ENCODE peak calls at places on chromosomes 13 and 19, in four cellular contexts. J, B, K and M are unnamed samples.

GRCh38 chr19:18832331-18833140 is 777 bp downstream of the UPF1 start:
- DNase-seq in J (peak), B (peak), K (no peak), M (peak)

GRCh38 chr13:22175815-22176214 is 504.9 kb downstream of the FGF9 start:
- DNase-seq in J (no peak), B (no peak), K (no peak), M (no peak)

GRCh38 chr13:41458939-41459753 is 1.8 kb downstream of the RGCC start:
- DNase-seq in J (no peak), B (no peak), K (peak), M (peak)

GRCh38 chr13:47665041-47665440 is 336.0 kb downstream of the SUCLA2 start:
- DNase-seq in J (no peak), B (no peak), K (no peak), M (no peak)

GRCh38 chr13:73880365-73880764 is 253.8 kb downstream of the KLF12 start:
- DNase-seq in J (no peak), B (no peak), K (no peak), M (no peak)

GRCh38 chr19:14432817-14433453 is at the start of gene PKN1:
- DNase-seq in J (peak), B (no peak), K (no peak), M (peak)

GRCh38 chr13:95323930-95324662 is 22.8 kb upstream of the ABCC4 start:
- DNase-seq in J (no peak), B (no peak), K (no peak), M (no peak)

GRCh38 chr19:18610245-18610555 is 2.5 kb upstream of the TMEM59L start:
- DNase-seq in J (no peak), B (no peak), K (no peak), M (no peak)

GRCh38 chr19:17775245-17775927 is 19.6 kb upstream of the B3GNT3 start:
- DNase-seq in J (no peak), B (peak), K (no peak), M (no peak)

GRCh38 chr13:40446365-40446764 is 220.1 kb downstream of the FOXO1 start:
- DNase-seq in J (no peak), B (no peak), K (no peak), M (no peak)

GRCh38 chr13:113777311-113778260 is 18.6 kb downstream of the TMEM255B start:
- DNase-seq in J (no peak), B (no peak), K (no peak), M (peak)

GRCh38 chr19:30780032-30780431 is 407.8 kb downstream of the ZNF536 start:
- DNase-seq in J (no peak), B (no peak), K (no peak), M (no peak)

GRCh38 chr13:23946067-23946466 is 48.8 kb upstream of the C1QTNF9B start:
- DNase-seq in J (no peak), B (no peak), K (no peak), M (no peak)

GRCh38 chr19:34448191-34448590 is 20.0 kb downstream of the UBA2 start:
- DNase-seq in J (no peak), B (no peak), K (no peak), M (no peak)

GRCh38 chr19:48795055-48795854 is 15.6 kb downstream of the BCAT2 start:
- DNase-seq in J (peak), B (peak), K (peak), M (peak)
- TF ChIP-seq POLR2A in J (no peak), B (no peak), K (peak), M (no peak)

GRCh38 chr19:1181606-1182005 is 7.5 kb upstream of the SBNO2 start:
- DNase-seq in J (no peak), B (no peak), K (peak), M (no peak)
- H3K27ac ChIP-seq in J (no peak), B (no peak), K (peak), M (peak)

GRCh38 chr19:1173160-1173844 is 766 bp downstream of the SBNO2 start:
- DNase-seq in J (peak), B (peak), K (no peak), M (peak)

GRCh38 chr19:1182068-1182467 is 8.0 kb upstream of the SBNO2 start:
- DNase-seq in J (no peak), B (no peak), K (no peak), M (no peak)

GRCh38 chr19:1175020-1175419 is 952 bp upstream of the SBNO2 start:
- DNase-seq in J (no peak), B (peak), K (no peak), M (no peak)

GRCh38 chr19:1173845-1174809 is at the start of gene SBNO2:
- DNase-seq in J (peak), B (peak), K (peak), M (peak)

DNA sequence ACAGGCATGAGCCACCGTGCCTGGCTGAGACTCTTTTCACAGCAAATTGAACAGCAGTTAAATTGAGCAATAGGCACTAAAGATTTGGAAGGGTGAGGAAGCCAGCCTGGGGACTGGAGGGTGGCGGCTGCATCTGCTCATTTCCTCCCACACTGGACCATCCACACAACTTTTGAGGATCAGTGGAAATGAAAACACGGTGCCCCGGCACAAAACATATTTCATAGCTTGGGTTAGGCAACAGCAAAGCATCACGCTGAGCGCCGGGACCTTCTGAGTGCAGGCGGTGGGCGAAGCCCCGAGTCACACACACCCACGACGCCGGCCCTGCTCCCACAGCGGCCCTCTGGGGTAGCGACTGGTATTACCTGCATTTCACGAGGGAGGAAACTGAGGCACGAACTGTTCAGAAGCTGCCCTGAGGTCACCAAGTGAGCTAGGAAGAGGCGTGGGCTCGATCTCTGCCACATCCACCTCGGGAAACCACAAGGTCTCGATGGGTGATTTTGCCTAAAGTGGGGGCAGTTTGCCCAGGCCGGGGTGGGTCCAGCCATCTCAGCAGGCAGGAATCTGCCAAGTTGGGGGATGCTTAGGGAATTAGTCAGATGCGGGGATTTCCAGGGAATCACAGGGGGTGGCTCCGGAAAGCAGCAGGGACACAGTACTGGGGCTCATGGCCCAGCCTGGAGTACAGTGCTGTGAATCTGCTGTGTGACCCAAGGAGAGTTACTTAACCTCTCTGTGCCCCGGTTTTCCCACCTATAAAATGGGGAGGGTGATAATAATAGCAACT is 3.5 kb upstream of the SBNO2 start:
- DNase-seq in J (no peak), B (no peak), K (no peak), M (no peak)
- TF ChIP-seq CTCF in J (no peak), B (no peak), K (no peak), M (no peak)

DNA sequence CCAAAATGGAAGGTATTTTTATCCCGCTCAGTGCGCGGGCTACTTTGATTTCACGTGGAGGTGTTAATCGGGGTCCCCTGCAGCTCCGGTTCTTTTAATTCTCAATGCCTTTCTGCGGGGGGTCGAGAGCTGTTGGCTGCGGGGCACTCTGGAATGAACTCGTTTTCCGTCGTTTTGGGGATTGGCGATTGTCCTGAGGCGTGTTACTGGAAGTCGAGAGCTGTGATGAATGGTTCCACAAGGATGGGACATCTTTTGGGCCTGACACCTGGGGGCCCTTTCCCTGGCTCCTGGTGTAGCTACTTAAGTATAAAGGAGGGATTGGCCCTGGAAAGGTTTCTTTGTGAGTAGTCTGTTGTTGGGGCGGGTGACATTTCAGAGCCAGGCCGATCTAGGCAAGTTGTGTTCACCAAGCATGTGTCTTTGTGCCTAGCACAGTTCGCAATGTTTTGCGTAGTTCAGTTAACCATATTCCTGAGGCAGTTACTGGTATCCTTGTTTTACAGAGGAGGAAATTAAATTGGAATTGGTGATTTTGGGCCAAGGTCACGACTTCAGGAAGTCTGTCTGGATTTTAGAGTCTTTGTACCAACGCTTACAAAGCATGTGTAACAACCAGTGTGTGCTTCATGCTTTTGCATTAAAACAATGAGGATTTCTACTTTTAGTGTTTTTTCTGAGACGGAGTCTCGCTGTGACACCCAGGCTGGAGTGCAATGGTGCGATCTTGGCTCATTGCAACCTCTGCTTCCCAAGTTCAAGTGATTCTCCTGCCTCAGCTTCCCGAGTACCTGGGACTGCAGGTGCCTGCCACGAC is 846 bp downstream of the RPL13A start:
- DNase-seq in J (no peak), B (no peak), K (no peak), M (no peak)
- TF ChIP-seq POLR2A in J (no peak), B (no peak), K (no peak), M (no peak)

GRCh38 chr19:35718345-35719041 is 690 bp downstream of the KMT2B start:
- DNase-seq in J (peak), B (peak), K (no peak), M (peak)
- H3K27ac ChIP-seq in J (peak), B (no peak), K (peak), M (peak)

GRCh38 chr13:110564472-110564985 is 3.0 kb upstream of the RAB20 start:
- DNase-seq in J (no peak), B (no peak), K (no peak), M (no peak)

GRCh38 chr13:110566201-110566600 is 4.7 kb upstream of the RAB20 start:
- DNase-seq in J (no peak), B (no peak), K (no peak), M (no peak)

GRCh38 chr13:110562696-110563462 is 1.4 kb upstream of the RAB20 start:
- DNase-seq in J (no peak), B (peak), K (peak), M (no peak)

GRCh38 chr13:110563463-110563774 is 1.9 kb upstream of the RAB20 start:
- DNase-seq in J (no peak), B (no peak), K (no peak), M (no peak)

GRCh38 chr13:110565296-110565695 is 3.8 kb upstream of the RAB20 start:
- DNase-seq in J (no peak), B (no peak), K (no peak), M (no peak)
- TF ChIP-seq CTCF in J (no peak), B (no peak), K (peak), M (no peak)